ENCODE peak calls at places on chromosomes 11 and 22, in eight cellular contexts. T is Panc1, S is GM23338, Q is HCT116, X is K562, Y is upper lobe of left lung, H is HepG2, D is GM12878. M is an unnamed sample.

GRCh38 chr11:125201525-125202121 is 37.1 kb downstream of the PKNOX2 start:
- ATAC-seq in T (no peak), S (peak; percentile 17), Q (no peak), X (no peak), Y (no peak), H (peak; percentile 50), D (no peak), M (no peak)

GRCh38 chr11:88206746-88207145 is 31.5 kb upstream of the RAB38 start:
- ATAC-seq in T (no peak), S (no peak), Q (peak; percentile 34), X (no peak), Y (no peak), H (no peak), D (peak; percentile 83), M (no peak)

GRCh38 chr11:32382339-32383049 is 52.8 kb downstream of the WT1 start:
- ATAC-seq in T (peak; percentile 54), S (no peak), Q (no peak), X (no peak), Y (no peak), H (no peak), D (no peak), M (no peak)

GRCh38 chr22:30643055-30643875 is 7.7 kb downstream of the SLC35E4 start:
- ATAC-seq in T (no peak), S (peak; percentile 34), Q (no peak), X (no peak), Y (no peak), H (no peak), D (no peak), M (no peak)

GRCh38 chr22:45628508-45628907 is 43.1 kb upstream of the ATXN10 start:
- ATAC-seq in T (no peak), S (peak; percentile 51), Q (no peak), X (no peak), Y (no peak), H (peak; percentile 13), D (no peak), M (no peak)

GRCh38 chr11:65274734-65275682 is 13.2 kb downstream of the POLA2 start:
- ATAC-seq in T (peak; percentile 84), S (peak; percentile 99), Q (peak; percentile 71), X (peak; percentile 97), Y (peak; percentile 95), H (peak; percentile 92), D (peak; percentile 89), M (peak; percentile 92)

GRCh38 chr11:66970808-66971442 is 4.2 kb upstream of the C11orf86 start:
- ATAC-seq in T (peak; percentile 81), S (no peak), Q (peak; percentile 88), X (no peak), Y (peak; percentile 96), H (peak; percentile 84), D (no peak), M (peak; percentile 87)

GRCh38 chr11:75524576-75525432 is 937 bp downstream of the GDPD5 start:
- ATAC-seq in T (peak; percentile 14), S (peak; percentile 33), Q (peak; percentile 2), X (peak; percentile 2), Y (no peak), H (peak; percentile 15), D (peak; percentile 10), M (no peak)

GRCh38 chr22:24181996-24182560 is 791 bp downstream of the SUSD2 start:
- ATAC-seq in T (no peak), S (no peak), Q (no peak), X (no peak), Y (no peak), H (no peak), D (no peak), M (no peak)

GRCh38 chr22:17884084-17884483 is 109.8 kb upstream of the BID start:
- ATAC-seq in T (no peak), S (no peak), Q (no peak), X (no peak), Y (no peak), H (no peak), D (no peak), M (no peak)
- TF ChIP-seq POLR2AphosphoS5 in T (no peak), S (no peak), Q (no peak), X (no peak), Y (no peak), H (no peak), D (no peak), M (no peak)

GRCh38 chr22:35678836-35679235 is 30.6 kb downstream of the APOL6 start:
- ATAC-seq in T (no peak), S (no peak), Q (no peak), X (no peak), Y (no peak), H (no peak), D (no peak), M (no peak)

GRCh38 chr22:35681454-35682050 is 33.3 kb downstream of the APOL6 start:
- ATAC-seq in T (no peak), S (no peak), Q (no peak), X (no peak), Y (no peak), H (no peak), D (no peak), M (no peak)

GRCh38 chr22:35683560-35683959 is 34.1 kb upstream of the APOL5 start:
- ATAC-seq in T (no peak), S (no peak), Q (no peak), X (no peak), Y (no peak), H (no peak), D (no peak), M (no peak)

GRCh38 chr22:35674335-35674734 is 26.1 kb downstream of the APOL6 start:
- ATAC-seq in T (no peak), S (no peak), Q (no peak), X (no peak), Y (no peak), H (no peak), D (no peak), M (no peak)

DNA sequence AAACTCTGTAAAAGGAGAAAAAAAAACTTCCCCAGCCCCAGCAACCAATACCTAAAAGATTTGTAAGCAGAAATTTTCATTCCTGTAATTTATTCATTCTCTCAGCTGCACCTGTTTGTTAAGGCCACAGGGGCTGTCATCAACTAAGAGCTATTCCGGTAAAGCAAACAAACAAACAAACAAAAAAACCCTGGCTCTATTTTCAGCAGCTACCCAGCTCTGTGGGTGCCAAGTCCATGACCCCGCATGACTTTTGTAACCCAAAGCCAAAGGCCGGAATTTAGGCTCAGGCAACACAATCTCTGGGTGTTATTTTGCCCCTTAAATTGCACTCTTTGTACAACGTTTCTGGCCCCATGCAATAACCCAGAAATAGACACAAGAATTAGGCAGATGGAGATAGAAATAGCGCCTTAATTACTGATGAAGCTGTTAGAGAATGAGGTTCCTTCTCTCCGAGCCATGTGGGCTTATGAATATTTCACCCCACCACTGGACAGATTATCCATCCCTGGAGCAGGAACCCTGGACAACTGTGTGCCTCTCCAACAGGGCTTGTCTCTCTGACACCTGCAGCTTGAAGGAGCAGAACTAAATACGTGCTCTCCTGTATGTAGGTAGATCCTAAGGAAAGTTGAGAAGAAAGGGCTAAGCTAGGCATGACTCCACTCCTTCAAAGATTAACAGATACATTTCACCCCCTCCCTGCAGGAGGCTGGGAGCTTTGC is 29.4 kb downstream of the APOL6 start:
- ATAC-seq in T (no peak), S (no peak), Q (no peak), X (no peak), Y (no peak), H (no peak), D (no peak), M (no peak)
- H3K27ac ChIP-seq in T (no peak overlapping the region), S (no peak overlapping the region), Q (no peak overlapping the region), X (no peak overlapping the region), Y (no peak overlapping the region), H (no peak overlapping the region), D (no peak overlapping the region), M (no peak overlapping the region)

GRCh38 chr11:2388431-2389024 is 11.4 kb downstream of the CD81 start:
- ATAC-seq in T (no peak), S (no peak), Q (no peak), X (no peak), Y (no peak), H (no peak), D (no peak), M (no peak)
- TF ChIP-seq POLR2AphosphoS5 in T (no peak), S (no peak), Q (no peak), X (no peak), Y (no peak), H (no peak), D (no peak), M (no peak)

DNA sequence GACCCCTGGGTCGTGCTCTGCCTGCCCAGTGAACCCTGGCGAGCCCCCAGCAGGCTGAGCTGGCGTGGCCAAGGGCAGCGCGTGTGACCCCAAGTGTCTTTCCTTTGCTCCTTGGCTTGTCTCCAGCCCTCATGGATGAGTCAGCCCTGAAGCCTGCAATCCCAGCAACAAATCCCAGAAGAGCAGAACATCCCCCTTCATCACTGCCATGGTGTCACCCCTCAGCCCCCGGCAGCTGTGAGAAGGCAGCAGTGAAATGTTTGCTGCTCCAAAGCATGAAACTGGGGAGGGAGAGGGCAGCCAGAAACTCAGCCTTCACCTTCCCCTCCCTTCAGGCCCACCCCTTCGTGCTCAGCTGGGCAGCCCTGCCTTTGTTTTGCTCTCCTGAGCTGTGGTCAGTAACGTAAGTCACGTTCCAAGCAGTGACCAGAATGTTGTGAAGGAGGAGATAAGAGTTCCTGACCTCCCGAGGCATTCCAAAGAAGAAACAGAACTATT is 29.8 kb downstream of the ADAMTS15 start:
- ATAC-seq in T (peak; percentile 79), S (no peak), Q (peak; percentile 71), X (no peak), Y (peak; percentile 82), H (no peak), D (no peak), M (peak; percentile 90)
- H3K27ac ChIP-seq in T (peak overlapping the region; percentile 76), S (no peak overlapping the region), Q (no peak overlapping the region), X (no peak overlapping the region), Y (peak overlapping the region; percentile 23), H (no peak overlapping the region), D (no peak overlapping the region), M (peak overlapping the region; percentile 78)

GRCh38 chr11:113998574-113998973 is 23.7 kb downstream of the HTR3A start:
- ATAC-seq in T (no peak), S (no peak), Q (no peak), X (no peak), Y (no peak), H (no peak), D (no peak), M (no peak)

GRCh38 chr11:113997473-113997872 is 22.6 kb downstream of the HTR3A start:
- ATAC-seq in T (no peak), S (no peak), Q (no peak), X (no peak), Y (no peak), H (no peak), D (no peak), M (peak; percentile 31)

GRCh38 chr11:114001416-114001815 is 26.5 kb downstream of the HTR3A start:
- ATAC-seq in T (no peak), S (no peak), Q (no peak), X (no peak), Y (no peak), H (no peak), D (no peak), M (no peak)
- TF ChIP-seq POLR2AphosphoS5 in T (no peak), S (no peak), Q (no peak), X (no peak), Y (no peak), H (no peak), D (no peak), M (no peak)

M was measured in gastroesophageal sphincter.